ENCODE peak calls at places on chromosomes 7 and 10, in six cellular contexts. B, T, C, W, N and Y are unnamed samples.

GRCh38 chr7:128203710-128204214 is 37.3 kb upstream of the LEP start:
- DNase-seq in N (no peak), W (no peak), C (no peak), B (no peak), T (no peak), Y (no peak)

GRCh38 chr7:104972510-104972909 is 41.5 kb upstream of the KMT2E start:
- DNase-seq in C (no peak), B (no peak), W (no peak), N (no peak), T (no peak), Y (no peak)

GRCh38 chr10:123140164-123140982 is 4.6 kb downstream of the HMX3 start:
- DNase-seq in T (no peak), C (no peak), B (no peak), N (no peak), W (no peak), Y (no peak)

GRCh38 chr7:132419538-132419937 is 156.7 kb downstream of the PLXNA4 start:
- DNase-seq in T (no peak), W (no peak), N (no peak), C (no peak), B (no peak), Y (peak; percentile 12)

GRCh38 chr10:4867520-4868356 is 41.7 kb downstream of the AKR1E2 start:
- DNase-seq in C (no peak), N (no peak), W (no peak), T (no peak), B (no peak), Y (no peak)

GRCh38 chr7:107890493-107890961 is 456 bp upstream of the DLD start:
- DNase-seq in T (no peak), C (peak; percentile 26), W (no peak), B (no peak), N (no peak), Y (peak; percentile 74)

GRCh38 chr7:143507094-143507518 is 29.4 kb downstream of the TAS2R41 start:
- DNase-seq in N (no peak), C (no peak), W (no peak), T (no peak), B (no peak), Y (no peak)

GRCh38 chr10:103980246-103980906 is 13.4 kb downstream of the SLK start:
- DNase-seq in N (no peak), T (no peak), C (no peak), W (no peak), B (no peak), Y (no peak)

GRCh38 chr7:155584763-155585531 is 38.6 kb upstream of the CNPY1 start:
- DNase-seq in N (no peak), C (no peak), B (no peak), T (peak; percentile 91), W (no peak), Y (no peak)

GRCh38 chr7:120014920-120015465 is 258.0 kb upstream of the KCND2 start:
- DNase-seq in T (no peak), C (no peak), W (no peak), B (no peak), N (no peak), Y (no peak)

GRCh38 chr10:48466611-48467240 is 138.1 kb downstream of the ARHGAP22 start:
- DNase-seq in W (no peak), C (peak; percentile 9), N (no peak), B (no peak), T (no peak), Y (no peak)

GRCh38 chr10:485776-486572 is 203.5 kb downstream of the DIP2C start:
- DNase-seq in T (peak; percentile 44), B (no peak), N (no peak), C (peak; percentile 17), W (peak; percentile 47), Y (no peak)

GRCh38 chr10:79070091-79070610 is 1.4 kb downstream of the ZMIZ1 start:
- DNase-seq in T (no peak), C (peak; percentile 58), W (no peak), B (no peak), N (no peak), Y (no peak)